ENCODE peak calls at places on chromosomes 12 and 14, in four cellular contexts. One of them, this sample, is unnamed.

GRCh38 chr14:75229576-75229922 is 49.1 kb upstream of the FOS start:
- DNase-seq in K562: no peak
- DNase-seq in GM12878: no peak
- DNase-seq in HepG2: no peak
- DNase-seq in this sample: no peak

GRCh38 chr14:74429221-74429691 is 3.2 kb upstream of the SYNDIG1L start:
- DNase-seq in K562: no peak
- DNase-seq in GM12878: no peak
- DNase-seq in HepG2: no peak
- DNase-seq in this sample: peak

GRCh38 chr14:50399251-50400032 is 2.8 kb upstream of the CDKL1 start:
- DNase-seq in K562: no peak
- DNase-seq in GM12878: no peak
- DNase-seq in HepG2: no peak
- DNase-seq in this sample: no peak

GRCh38 chr14:23457587-23458445 is 11.7 kb upstream of the NGDN start:
- DNase-seq in K562: no peak
- DNase-seq in GM12878: no peak
- DNase-seq in HepG2: peak
- DNase-seq in this sample: no peak

GRCh38 chr12:111454311-111454710 is 48.6 kb downstream of the SH2B3 start:
- DNase-seq in K562: no peak
- DNase-seq in GM12878: no peak
- DNase-seq in HepG2: no peak
- DNase-seq in this sample: no peak

GRCh38 chr12:122137681-122138080 is 36.3 kb downstream of the IL31 start:
- DNase-seq in K562: peak
- DNase-seq in GM12878: no peak
- DNase-seq in HepG2: no peak
- DNase-seq in this sample: no peak

GRCh38 chr12:76266797-76267196 is 81.4 kb downstream of the BBS10 start:
- DNase-seq in K562: no peak
- DNase-seq in GM12878: no peak
- DNase-seq in HepG2: no peak
- DNase-seq in this sample: no peak

GRCh38 chr14:31950760-31951637 is 126.1 kb upstream of the ARHGAP5 start:
- DNase-seq in K562: peak
- DNase-seq in GM12878: no peak
- DNase-seq in HepG2: no peak
- DNase-seq in this sample: peak

GRCh38 chr12:123200414-123200813 is 32.5 kb downstream of the MPHOSPH9 start:
- DNase-seq in K562: no peak
- DNase-seq in GM12878: no peak
- DNase-seq in HepG2: no peak
- DNase-seq in this sample: no peak

GRCh38 chr12:97308576-97309198 is 153.9 kb upstream of the RMST start:
- DNase-seq in K562: peak
- DNase-seq in GM12878: peak
- DNase-seq in HepG2: peak
- DNase-seq in this sample: peak

GRCh38 chr12:126668961-126669360 is 1598.0 kb upstream of the TMEM132C start:
- DNase-seq in K562: no peak
- DNase-seq in GM12878: no peak
- DNase-seq in HepG2: no peak
- DNase-seq in this sample: no peak

GRCh38 chr14:88421286-88421685 is 35.8 kb downstream of the SPATA7 start:
- DNase-seq in K562: no peak
- DNase-seq in GM12878: no peak
- DNase-seq in HepG2: no peak
- DNase-seq in this sample: no peak

GRCh38 chr12:19074700-19075099 is 54.8 kb upstream of the PLEKHA5 start:
- DNase-seq in K562: no peak
- DNase-seq in GM12878: no peak
- DNase-seq in HepG2: no peak
- DNase-seq in this sample: no peak

GRCh38 chr12:66753810-66754209 is 74.9 kb upstream of the GRIP1 start:
- DNase-seq in K562: no peak
- DNase-seq in GM12878: no peak
- DNase-seq in HepG2: no peak
- DNase-seq in this sample: no peak

GRCh38 chr12:64010069-64010686 is 165.7 kb downstream of the SRGAP1 start:
- DNase-seq in K562: no peak
- DNase-seq in GM12878: no peak
- DNase-seq in HepG2: peak
- DNase-seq in this sample: no peak

GRCh38 chr14:50057331-50057730 is 59.0 kb downstream of the VCPKMT start:
- DNase-seq in K562: no peak
- DNase-seq in GM12878: no peak
- DNase-seq in HepG2: no peak
- DNase-seq in this sample: no peak

GRCh38 chr14:25097120-25097519 is 47.2 kb upstream of the STXBP6 start:
- DNase-seq in K562: no peak
- DNase-seq in GM12878: no peak
- DNase-seq in HepG2: no peak
- DNase-seq in this sample: no peak

GRCh38 chr14:102544745-102545460 is 35.3 kb upstream of the ANKRD9 start:
- DNase-seq in K562: no peak
- DNase-seq in GM12878: no peak
- DNase-seq in HepG2: peak
- DNase-seq in this sample: no peak

GRCh38 chr12:93500667-93501066 is 33.4 kb downstream of the MRPL42 start:
- DNase-seq in K562: no peak
- DNase-seq in GM12878: no peak
- DNase-seq in HepG2: no peak
- DNase-seq in this sample: no peak

GRCh38 chr12:132986885-132987225 is 688 bp downstream of the ZNF26 start:
- DNase-seq in K562: no peak
- DNase-seq in GM12878: no peak
- DNase-seq in HepG2: peak
- DNase-seq in this sample: peak

GRCh38 chr12:8644345-8645248 is 18.0 kb downstream of the MFAP5 start:
- DNase-seq in K562: no peak
- DNase-seq in GM12878: peak
- DNase-seq in HepG2: no peak
- DNase-seq in this sample: no peak

GRCh38 chr12:130765186-130765659 is 49.1 kb upstream of the RIMBP2 start:
- DNase-seq in K562: no peak
- DNase-seq in GM12878: no peak
- DNase-seq in HepG2: no peak
- DNase-seq in this sample: no peak

GRCh38 chr14:104865631-104866441 is 768 bp downstream of the CEP170B start:
- DNase-seq in K562: peak
- DNase-seq in GM12878: no peak
- DNase-seq in HepG2: no peak
- DNase-seq in this sample: peak

GRCh38 chr12:107990325-107990724 is 138.8 kb upstream of the WSCD2 start:
- DNase-seq in K562: no peak
- DNase-seq in GM12878: no peak
- DNase-seq in HepG2: peak
- DNase-seq in this sample: peak

GRCh38 chr12:6201199-6201608 is 1.0 kb downstream of the CD9 start:
- DNase-seq in K562: no peak
- DNase-seq in GM12878: no peak
- DNase-seq in HepG2: no peak
- DNase-seq in this sample: no peak

GRCh38 chr14:23008836-23009235 is 1.1 kb downstream of the C14orf93 start:
- DNase-seq in K562: no peak
- DNase-seq in GM12878: no peak
- DNase-seq in HepG2: no peak
- DNase-seq in this sample: no peak

GRCh38 chr14:101561145-101561896 is at the start of gene DIO3:
- DNase-seq in K562: no peak
- DNase-seq in GM12878: no peak
- DNase-seq in HepG2: no peak
- DNase-seq in this sample: peak

GRCh38 chr12:110853856-110854255 is 7.1 kb downstream of the CCDC63 start:
- DNase-seq in K562: no peak
- DNase-seq in GM12878: no peak
- DNase-seq in HepG2: no peak
- DNase-seq in this sample: no peak

GRCh38 chr14:65864549-65864948 is 452.0 kb downstream of the FUT8 start:
- DNase-seq in K562: no peak
- DNase-seq in GM12878: no peak
- DNase-seq in HepG2: no peak
- DNase-seq in this sample: no peak

GRCh38 chr12:105455250-105455649 is 124.8 kb downstream of the C12orf75 start:
- DNase-seq in K562: no peak
- DNase-seq in GM12878: no peak
- DNase-seq in HepG2: no peak
- DNase-seq in this sample: no peak

GRCh38 chr12:94622475-94622874 is 27.9 kb downstream of the TMCC3 start:
- DNase-seq in K562: no peak
- DNase-seq in GM12878: no peak
- DNase-seq in HepG2: no peak
- DNase-seq in this sample: no peak

GRCh38 chr14:74956280-74957072 is 1.1 kb upstream of the PGF start:
- DNase-seq in K562: no peak
- DNase-seq in GM12878: no peak
- DNase-seq in HepG2: no peak
- DNase-seq in this sample: no peak

GRCh38 chr14:100246809-100247428 is 8.0 kb downstream of the YY1 start:
- DNase-seq in K562: peak
- DNase-seq in GM12878: no peak
- DNase-seq in HepG2: peak
- DNase-seq in this sample: peak

GRCh38 chr12:106769546-106769945 is 4.9 kb upstream of the RIC8B start:
- DNase-seq in K562: no peak
- DNase-seq in GM12878: no peak
- DNase-seq in HepG2: no peak
- DNase-seq in this sample: no peak

GRCh38 chr14:95946867-95947266 is 70.2 kb downstream of the TUNAR start:
- DNase-seq in K562: no peak
- DNase-seq in GM12878: no peak
- DNase-seq in HepG2: no peak
- DNase-seq in this sample: no peak

GRCh38 chr14:68786491-68787234 is 6.2 kb downstream of the ZFP36L1 start:
- DNase-seq in K562: no peak
- DNase-seq in GM12878: no peak
- DNase-seq in HepG2: no peak
- DNase-seq in this sample: no peak

GRCh38 chr12:55631056-55631455 is 5.6 kb upstream of the OR10P1 start:
- DNase-seq in K562: no peak
- DNase-seq in GM12878: no peak
- DNase-seq in HepG2: no peak
- DNase-seq in this sample: no peak

GRCh38 chr14:78746086-78746595 is 576.0 kb downstream of the NRXN3 start:
- DNase-seq in K562: no peak
- DNase-seq in GM12878: no peak
- DNase-seq in HepG2: no peak
- DNase-seq in this sample: no peak
- TF ChIP-seq SP1 in K562: no peak
- TF ChIP-seq SP1 in GM12878: no peak
- TF ChIP-seq SP1 in HepG2: no peak
- TF ChIP-seq SP1 in this sample: no peak

GRCh38 chr12:3802721-3803120 is 49.8 kb upstream of the CRACR2A start:
- DNase-seq in K562: no peak
- DNase-seq in GM12878: no peak
- DNase-seq in HepG2: no peak
- DNase-seq in this sample: no peak

GRCh38 chr12:3809357-3810015 is 56.6 kb upstream of the CRACR2A start:
- DNase-seq in K562: no peak
- DNase-seq in GM12878: no peak
- DNase-seq in HepG2: no peak
- DNase-seq in this sample: no peak

GRCh38 chr12:3805058-3805457 is 52.1 kb upstream of the CRACR2A start:
- DNase-seq in K562: no peak
- DNase-seq in GM12878: no peak
- DNase-seq in HepG2: no peak
- DNase-seq in this sample: no peak

DNA sequence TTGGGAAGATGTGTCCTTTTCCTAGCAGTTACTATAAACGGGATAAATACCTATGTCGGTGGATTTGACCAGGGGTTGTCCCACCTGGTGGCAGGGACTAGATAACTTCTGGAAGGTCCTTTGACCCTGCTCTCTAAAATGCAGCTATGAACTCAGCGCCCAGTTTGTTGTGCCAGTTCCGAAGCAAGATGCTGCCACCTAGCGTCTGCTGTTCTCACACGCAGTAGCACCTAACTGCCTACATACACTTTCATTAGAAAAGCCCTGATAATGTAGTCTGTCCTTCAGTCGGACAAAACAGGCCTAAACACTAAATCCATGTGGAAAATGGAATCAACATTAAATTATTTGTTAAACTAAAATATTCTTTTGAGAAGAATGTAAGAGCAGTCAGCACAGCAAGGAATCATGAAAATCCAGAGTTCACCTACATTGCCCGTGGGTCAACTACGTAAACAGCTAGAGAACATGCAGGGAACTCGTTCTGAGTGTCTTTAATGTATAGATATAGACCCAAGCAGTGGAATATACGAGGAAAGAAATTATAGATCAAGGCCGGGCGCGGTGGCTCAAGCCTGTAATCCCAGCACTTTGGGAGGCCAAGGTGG is 51.1 kb upstream of the CRACR2A start:
- DNase-seq in K562: peak
- DNase-seq in GM12878: peak
- DNase-seq in HepG2: peak
- DNase-seq in this sample: peak
- TF ChIP-seq TARDBP in K562: no peak
- TF ChIP-seq TARDBP in GM12878: no peak
- TF ChIP-seq TARDBP in HepG2: no peak
- TF ChIP-seq TARDBP in this sample: no peak

DNA sequence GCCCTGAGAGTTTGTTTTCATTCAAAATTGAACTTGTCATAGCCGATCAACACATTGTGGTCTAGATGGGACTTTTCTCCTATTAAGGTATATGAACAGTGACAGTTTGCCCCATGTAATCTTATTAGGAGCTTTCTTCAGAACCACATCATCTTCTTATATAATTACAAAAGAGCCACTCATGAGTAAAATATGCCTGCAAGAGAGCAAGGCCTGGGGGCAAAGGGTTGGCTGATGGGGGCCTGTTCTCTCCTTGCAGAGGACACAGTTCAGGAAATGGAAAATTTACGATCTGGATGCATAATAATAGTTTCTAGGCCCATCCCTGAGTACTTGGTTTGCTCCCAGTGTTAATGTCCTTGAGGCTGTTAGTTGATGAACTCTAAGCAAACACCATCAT is 87.9 kb downstream of the FLRT2 start:
- DNase-seq in K562: no peak
- DNase-seq in GM12878: no peak
- DNase-seq in HepG2: no peak
- DNase-seq in this sample: no peak
- TF ChIP-seq SP1 in K562: no peak
- TF ChIP-seq SP1 in GM12878: no peak
- TF ChIP-seq SP1 in HepG2: no peak
- TF ChIP-seq SP1 in this sample: no peak

DNA sequence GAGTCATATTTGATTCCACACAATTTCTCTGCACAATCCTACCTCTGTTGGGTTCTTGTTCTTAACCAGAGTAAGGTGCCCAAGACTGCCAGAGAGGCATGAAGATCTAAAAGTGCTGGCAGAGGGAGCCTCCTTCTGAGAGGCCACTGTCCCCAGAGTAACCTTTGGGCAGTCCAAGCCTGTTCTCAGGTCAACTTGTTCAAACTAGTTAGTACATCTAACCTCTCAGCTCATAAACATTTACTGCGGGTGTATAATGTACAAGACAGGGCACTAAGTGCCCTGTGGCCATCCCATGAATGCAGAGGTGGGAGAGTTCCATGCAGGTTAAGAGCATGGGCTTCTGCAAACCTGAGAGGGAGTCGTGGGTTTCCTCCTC is 4.7 kb downstream of the VDR start:
- DNase-seq in K562: no peak
- DNase-seq in GM12878: no peak
- DNase-seq in HepG2: no peak
- DNase-seq in this sample: no peak
- TF ChIP-seq TARDBP in K562: no peak
- TF ChIP-seq TARDBP in GM12878: no peak
- TF ChIP-seq TARDBP in HepG2: no peak
- TF ChIP-seq TARDBP in this sample: no peak